ENCODE peak calls at places on chromosomes 12 and 14, in six cellular contexts. One of them, this sample, is unnamed.

GRCh38 chr14:89673499-89674225 is 256.6 kb upstream of the FOXN3 start:
- DNase-seq in K562: no peak
- DNase-seq in endothelial cell of umbilical vein: no peak
- DNase-seq in HepG2: no peak
- DNase-seq in GM12878: no peak
- DNase-seq in A549: no peak
- DNase-seq in this sample: no peak

GRCh38 chr12:1880153-1880845 is 38.2 kb downstream of the CACNA2D4 start:
- DNase-seq in GM12878: no peak
- DNase-seq in A549: no peak
- DNase-seq in endothelial cell of umbilical vein: no peak
- DNase-seq in HepG2: no peak
- DNase-seq in K562: no peak
- DNase-seq in this sample: no peak

GRCh38 chr14:104129556-104129955 is 8.8 kb upstream of the KIF26A start:
- DNase-seq in GM12878: no peak
- DNase-seq in endothelial cell of umbilical vein: no peak
- DNase-seq in K562: no peak
- DNase-seq in HepG2: no peak
- DNase-seq in A549: no peak
- DNase-seq in this sample: no peak

GRCh38 chr14:68564236-68564825 is 228.5 kb downstream of the ZFP36L1 start:
- DNase-seq in endothelial cell of umbilical vein: no peak
- DNase-seq in GM12878: no peak
- DNase-seq in K562: no peak
- DNase-seq in HepG2: no peak
- DNase-seq in A549: no peak
- DNase-seq in this sample: no peak

GRCh38 chr14:61346221-61346620 is 24.8 kb downstream of the PRKCH start:
- DNase-seq in A549: no peak
- DNase-seq in GM12878: no peak
- DNase-seq in endothelial cell of umbilical vein: no peak
- DNase-seq in K562: no peak
- DNase-seq in HepG2: no peak
- DNase-seq in this sample: no peak

GRCh38 chr12:95643251-95643650 is 92.0 kb upstream of the USP44 start:
- DNase-seq in endothelial cell of umbilical vein: no peak
- DNase-seq in HepG2: no peak
- DNase-seq in A549: no peak
- DNase-seq in K562: no peak
- DNase-seq in GM12878: no peak
- DNase-seq in this sample: no peak

GRCh38 chr14:67950386-67950785 is 130.8 kb downstream of the RAD51B start:
- DNase-seq in K562: no peak
- DNase-seq in A549: no peak
- DNase-seq in GM12878: no peak
- DNase-seq in endothelial cell of umbilical vein: no peak
- DNase-seq in HepG2: no peak
- DNase-seq in this sample: no peak

GRCh38 chr12:89432396-89432795 is 80.1 kb upstream of the DUSP6 start:
- DNase-seq in A549: no peak
- DNase-seq in endothelial cell of umbilical vein: no peak
- DNase-seq in K562: no peak
- DNase-seq in HepG2: no peak
- DNase-seq in GM12878: no peak
- DNase-seq in this sample: no peak

GRCh38 chr12:12033589-12034223 is 37.0 kb upstream of the BCL2L14 start:
- DNase-seq in endothelial cell of umbilical vein: no peak
- DNase-seq in K562: no peak
- DNase-seq in GM12878: no peak
- DNase-seq in A549: no peak
- DNase-seq in HepG2: no peak
- DNase-seq in this sample: no peak

GRCh38 chr12:66288121-66288520 is 14.2 kb upstream of the HELB start:
- DNase-seq in K562: no peak
- DNase-seq in GM12878: no peak
- DNase-seq in endothelial cell of umbilical vein: no peak
- DNase-seq in HepG2: no peak
- DNase-seq in A549: no peak
- DNase-seq in this sample: no peak

GRCh38 chr14:71883094-71883493 is 49.1 kb upstream of the RGS6 start:
- DNase-seq in A549: no peak
- DNase-seq in endothelial cell of umbilical vein: no peak
- DNase-seq in HepG2: no peak
- DNase-seq in K562: no peak
- DNase-seq in GM12878: no peak
- DNase-seq in this sample: no peak

GRCh38 chr14:32232481-32232880 is 29.4 kb upstream of the RNU6-8 start:
- DNase-seq in GM12878: no peak
- DNase-seq in K562: no peak
- DNase-seq in HepG2: no peak
- DNase-seq in A549: no peak
- DNase-seq in endothelial cell of umbilical vein: no peak
- DNase-seq in this sample: no peak

GRCh38 chr14:103700753-103701490 is 14.3 kb downstream of the XRCC3 start:
- DNase-seq in HepG2: no peak
- DNase-seq in endothelial cell of umbilical vein: no peak
- DNase-seq in GM12878: no peak
- DNase-seq in A549: no peak
- DNase-seq in K562: no peak
- DNase-seq in this sample: no peak

GRCh38 chr12:116222358-116222757 is 55.1 kb downstream of the MED13L start:
- DNase-seq in HepG2: peak; percentile 55
- DNase-seq in A549: peak; percentile 77
- DNase-seq in endothelial cell of umbilical vein: peak; percentile 93
- DNase-seq in GM12878: no peak
- DNase-seq in K562: no peak
- DNase-seq in this sample: peak; percentile 34

GRCh38 chr12:21751517-21751916 is 23.0 kb downstream of the KCNJ8 start:
- DNase-seq in GM12878: no peak
- DNase-seq in HepG2: no peak
- DNase-seq in A549: no peak
- DNase-seq in K562: no peak
- DNase-seq in endothelial cell of umbilical vein: peak; percentile 42
- DNase-seq in this sample: no peak

GRCh38 chr12:106282457-106283097 is 20.0 kb upstream of the TCP11L2 start:
- DNase-seq in HepG2: peak; percentile 97
- DNase-seq in endothelial cell of umbilical vein: peak; percentile 48
- DNase-seq in A549: peak; percentile 83
- DNase-seq in K562: peak; percentile 72
- DNase-seq in GM12878: no peak
- DNase-seq in this sample: peak; percentile 69

GRCh38 chr12:114399664-114400211 is 6.2 kb downstream of the TBX5 start:
- DNase-seq in endothelial cell of umbilical vein: no peak
- DNase-seq in K562: peak; percentile 32
- DNase-seq in A549: peak; percentile 22
- DNase-seq in HepG2: no peak
- DNase-seq in GM12878: no peak
- DNase-seq in this sample: no peak

GRCh38 chr12:114400395-114400794 is 5.5 kb downstream of the TBX5 start:
- DNase-seq in A549: no peak
- DNase-seq in K562: no peak
- DNase-seq in endothelial cell of umbilical vein: no peak
- DNase-seq in HepG2: no peak
- DNase-seq in GM12878: no peak
- DNase-seq in this sample: no peak

GRCh38 chr12:114403044-114403689 is 2.8 kb downstream of the TBX5 start:
- DNase-seq in HepG2: no peak
- DNase-seq in endothelial cell of umbilical vein: no peak
- DNase-seq in GM12878: no peak
- DNase-seq in K562: no peak
- DNase-seq in A549: no peak
- DNase-seq in this sample: no peak

GRCh38 chr12:114401346-114402320 is 4.3 kb downstream of the TBX5 start:
- DNase-seq in GM12878: no peak
- DNase-seq in A549: no peak
- DNase-seq in endothelial cell of umbilical vein: no peak
- DNase-seq in K562: no peak
- DNase-seq in HepG2: no peak
- DNase-seq in this sample: no peak

GRCh38 chr12:114400925-114401324 is 5.0 kb downstream of the TBX5 start:
- DNase-seq in A549: no peak
- DNase-seq in GM12878: no peak
- DNase-seq in endothelial cell of umbilical vein: no peak
- DNase-seq in HepG2: no peak
- DNase-seq in K562: no peak
- DNase-seq in this sample: no peak
- TF ChIP-seq MYC in A549: no peak
- TF ChIP-seq MYC in GM12878: no peak
- TF ChIP-seq MYC in endothelial cell of umbilical vein: no peak
- TF ChIP-seq MYC in HepG2: no peak
- TF ChIP-seq MYC in K562: no peak
- TF ChIP-seq MYC in this sample: no peak

GRCh38 chr12:82383930-82384513 is 25.7 kb downstream of the METTL25 start:
- DNase-seq in endothelial cell of umbilical vein: peak; percentile 85
- DNase-seq in GM12878: no peak
- DNase-seq in A549: peak; percentile 54
- DNase-seq in HepG2: no peak
- DNase-seq in K562: no peak
- DNase-seq in this sample: peak; percentile 36
- TF ChIP-seq CTCF in endothelial cell of umbilical vein: peak; percentile 54
- TF ChIP-seq CTCF in GM12878: peak; percentile 28
- TF ChIP-seq CTCF in A549: peak; percentile 80
- TF ChIP-seq CTCF in HepG2: peak; percentile 43
- TF ChIP-seq CTCF in K562: peak; percentile 25
- TF ChIP-seq CTCF in this sample: peak; percentile 27

GRCh38 chr12:124232654-124232987 is 62.3 kb upstream of the RFLNA start:
- DNase-seq in GM12878: no peak
- DNase-seq in HepG2: no peak
- DNase-seq in endothelial cell of umbilical vein: no peak
- DNase-seq in K562: no peak
- DNase-seq in A549: no peak
- DNase-seq in this sample: no peak

GRCh38 chr12:124230789-124231188 is 64.1 kb upstream of the RFLNA start:
- DNase-seq in K562: no peak
- DNase-seq in A549: no peak
- DNase-seq in GM12878: no peak
- DNase-seq in HepG2: no peak
- DNase-seq in endothelial cell of umbilical vein: no peak
- DNase-seq in this sample: no peak

GRCh38 chr12:124233846-124234620 is 60.9 kb upstream of the RFLNA start:
- DNase-seq in HepG2: no peak
- DNase-seq in endothelial cell of umbilical vein: peak; percentile 6
- DNase-seq in K562: no peak
- DNase-seq in GM12878: no peak
- DNase-seq in A549: no peak
- DNase-seq in this sample: peak; percentile 19

GRCh38 chr12:124231980-124232653 is 62.8 kb upstream of the RFLNA start:
- DNase-seq in K562: no peak
- DNase-seq in endothelial cell of umbilical vein: no peak
- DNase-seq in HepG2: no peak
- DNase-seq in A549: no peak
- DNase-seq in GM12878: no peak
- DNase-seq in this sample: no peak

DNA sequence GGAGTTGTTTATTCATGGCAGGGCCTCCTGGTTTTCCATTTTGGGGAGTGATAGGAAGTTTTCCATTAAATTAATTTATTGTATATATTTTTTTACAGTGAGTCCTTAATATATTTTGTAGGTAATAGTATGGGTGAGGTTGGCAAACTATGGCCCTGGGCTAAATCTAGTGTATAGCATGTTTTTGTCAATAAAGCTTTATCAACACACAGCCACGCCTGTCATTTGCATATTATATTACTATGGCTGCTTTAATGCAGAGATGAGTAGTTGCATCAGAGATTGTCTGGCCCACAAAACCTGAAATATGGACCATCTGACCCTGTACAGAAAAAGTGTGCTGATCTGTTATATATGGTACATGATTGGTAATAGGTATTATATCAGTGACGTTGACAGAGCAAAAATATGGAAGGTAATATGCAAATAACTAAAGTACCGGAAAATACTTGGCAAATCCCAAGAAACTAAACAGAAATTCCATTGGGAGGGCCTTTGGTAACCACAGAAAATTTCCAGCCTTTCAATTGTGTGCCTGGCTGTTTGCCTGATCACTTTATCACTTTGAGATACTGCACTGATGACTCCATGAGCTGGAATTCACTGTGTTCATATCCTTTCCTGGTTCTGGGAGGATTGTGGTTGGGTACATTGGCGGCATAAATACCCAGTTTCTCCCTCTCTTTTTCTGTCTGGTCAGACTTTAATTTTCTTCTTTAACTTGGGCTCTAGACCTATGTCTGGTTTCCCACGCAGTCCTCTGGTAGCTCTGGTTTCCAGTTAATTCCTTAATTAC is 61.7 kb upstream of the RFLNA start:
- DNase-seq in K562: no peak
- DNase-seq in A549: no peak
- DNase-seq in GM12878: no peak
- DNase-seq in HepG2: no peak
- DNase-seq in endothelial cell of umbilical vein: peak; percentile 82
- DNase-seq in this sample: no peak
- TF ChIP-seq MAX in K562: no peak
- TF ChIP-seq MAX in A549: no peak
- TF ChIP-seq MAX in GM12878: no peak
- TF ChIP-seq MAX in HepG2: no peak
- TF ChIP-seq MAX in endothelial cell of umbilical vein: no peak
- TF ChIP-seq MAX in this sample: no peak

GRCh38 chr12:91380651-91381050 is 198.0 kb upstream of the DCN start:
- DNase-seq in GM12878: no peak
- DNase-seq in K562: no peak
- DNase-seq in endothelial cell of umbilical vein: peak; percentile 46
- DNase-seq in HepG2: no peak
- DNase-seq in A549: no peak
- DNase-seq in this sample: no peak

GRCh38 chr12:91383106-91383505 is 200.5 kb upstream of the DCN start:
- DNase-seq in K562: no peak
- DNase-seq in endothelial cell of umbilical vein: no peak
- DNase-seq in A549: no peak
- DNase-seq in GM12878: no peak
- DNase-seq in HepG2: no peak
- DNase-seq in this sample: no peak

GRCh38 chr12:91382081-91382543 is 199.5 kb upstream of the DCN start:
- DNase-seq in HepG2: peak; percentile 37
- DNase-seq in GM12878: peak; percentile 54
- DNase-seq in endothelial cell of umbilical vein: peak; percentile 91
- DNase-seq in A549: peak; percentile 75
- DNase-seq in K562: peak; percentile 51
- DNase-seq in this sample: peak; percentile 80

GRCh38 chr12:91379051-91379775 is 196.6 kb upstream of the DCN start:
- DNase-seq in GM12878: no peak
- DNase-seq in A549: no peak
- DNase-seq in K562: no peak
- DNase-seq in endothelial cell of umbilical vein: no peak
- DNase-seq in HepG2: no peak
- DNase-seq in this sample: no peak

DNA sequence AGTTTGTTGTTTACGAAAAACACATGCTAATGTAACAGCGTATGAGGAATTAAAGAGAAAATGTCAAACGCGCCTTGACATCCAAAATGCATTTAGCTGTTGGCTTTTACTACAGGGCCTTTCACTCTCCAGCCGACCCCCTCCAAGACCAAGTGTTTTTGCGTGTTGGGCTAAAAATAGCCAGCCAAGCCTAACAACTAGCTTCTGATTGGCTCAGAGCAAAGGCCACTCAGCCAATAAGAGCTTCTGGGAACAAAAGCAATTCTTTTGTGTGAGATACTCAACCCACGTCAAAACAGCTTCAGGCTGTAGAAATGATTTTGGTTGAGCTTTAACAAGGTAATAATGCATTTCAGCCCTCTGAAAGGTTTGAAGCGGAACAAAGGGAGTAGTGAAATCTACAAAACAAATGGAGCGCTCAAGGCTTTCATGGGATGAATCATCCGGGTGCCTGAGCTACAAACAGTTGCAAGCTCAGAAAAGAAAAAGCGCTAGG is 198.7 kb upstream of the DCN start:
- DNase-seq in GM12878: peak; percentile 20
- DNase-seq in A549: peak; percentile 11
- DNase-seq in K562: no peak
- DNase-seq in HepG2: no peak
- DNase-seq in endothelial cell of umbilical vein: peak; percentile 95
- DNase-seq in this sample: no peak
- TF ChIP-seq MYC in GM12878: no peak
- TF ChIP-seq MYC in A549: no peak
- TF ChIP-seq MYC in K562: no peak
- TF ChIP-seq MYC in HepG2: no peak
- TF ChIP-seq MYC in endothelial cell of umbilical vein: no peak
- TF ChIP-seq MYC in this sample: no peak

This sample was measured in NB4.